ENCODE peak calls at places on chromosomes 6 and 20, in five cellular contexts. One of them, this sample, is unnamed.

GRCh38 chr20:23870461-23870860 is 9.1 kb downstream of the CST5 start:
- DNase-seq in fibroblast of pulmonary artery: no peak
- DNase-seq in heart right ventricle: no peak
- DNase-seq in retinal pigment epithelial cell: no peak
- DNase-seq in ascending aorta: no peak
- DNase-seq in this sample: no peak

GRCh38 chr20:51987812-51988211 is 185.5 kb upstream of the SALL4 start:
- DNase-seq in fibroblast of pulmonary artery: no peak
- DNase-seq in heart right ventricle: no peak
- DNase-seq in retinal pigment epithelial cell: no peak
- DNase-seq in ascending aorta: no peak
- DNase-seq in this sample: no peak

GRCh38 chr6:25476126-25476525 is 175.9 kb upstream of the SCGN start:
- DNase-seq in fibroblast of pulmonary artery: peak; percentile 62
- DNase-seq in heart right ventricle: no peak
- DNase-seq in retinal pigment epithelial cell: no peak
- DNase-seq in ascending aorta: no peak
- DNase-seq in this sample: no peak

GRCh38 chr6:109978174-109979032 is at the start of gene GPR6:
- DNase-seq in fibroblast of pulmonary artery: peak; percentile 57
- DNase-seq in heart right ventricle: peak; percentile 56
- DNase-seq in retinal pigment epithelial cell: peak; percentile 6
- DNase-seq in ascending aorta: no peak
- DNase-seq in this sample: no peak

GRCh38 chr20:51862796-51863195 is 60.5 kb upstream of the SALL4 start:
- DNase-seq in fibroblast of pulmonary artery: no peak
- DNase-seq in heart right ventricle: no peak
- DNase-seq in retinal pigment epithelial cell: no peak
- DNase-seq in ascending aorta: no peak
- DNase-seq in this sample: no peak

GRCh38 chr6:16639689-16640480 is 121.4 kb downstream of the ATXN1 start:
- DNase-seq in fibroblast of pulmonary artery: peak; percentile 80
- DNase-seq in heart right ventricle: no peak
- DNase-seq in retinal pigment epithelial cell: peak; percentile 73
- DNase-seq in ascending aorta: no peak
- DNase-seq in this sample: no peak

GRCh38 chr20:58651548-58651822 is 402 bp downstream of the STX16 start:
- DNase-seq in fibroblast of pulmonary artery: no peak
- DNase-seq in heart right ventricle: peak; percentile 24
- DNase-seq in retinal pigment epithelial cell: no peak
- DNase-seq in ascending aorta: no peak
- DNase-seq in this sample: peak; percentile 73

GRCh38 chr6:73854998-73855718 is 159.2 kb downstream of the CD109 start:
- DNase-seq in fibroblast of pulmonary artery: peak; percentile 86
- DNase-seq in heart right ventricle: peak; percentile 42
- DNase-seq in retinal pigment epithelial cell: no peak
- DNase-seq in ascending aorta: no peak
- DNase-seq in this sample: no peak

GRCh38 chr6:123415844-123416468 is 220.8 kb downstream of the TRDN start:
- DNase-seq in fibroblast of pulmonary artery: peak; percentile 71
- DNase-seq in heart right ventricle: peak; percentile 53
- DNase-seq in retinal pigment epithelial cell: peak; percentile 25
- DNase-seq in ascending aorta: peak; percentile 62
- DNase-seq in this sample: no peak

GRCh38 chr20:49872056-49872455 is 43.3 kb downstream of the SPATA2 start:
- DNase-seq in fibroblast of pulmonary artery: no peak
- DNase-seq in heart right ventricle: no peak
- DNase-seq in retinal pigment epithelial cell: no peak
- DNase-seq in ascending aorta: peak; percentile 18
- DNase-seq in this sample: no peak

GRCh38 chr6:43804550-43805223 is 34.7 kb downstream of the VEGFA start:
- DNase-seq in fibroblast of pulmonary artery: no peak
- DNase-seq in heart right ventricle: no peak
- DNase-seq in retinal pigment epithelial cell: no peak
- DNase-seq in ascending aorta: no peak
- DNase-seq in this sample: no peak

GRCh38 chr6:70669133-70669532 is 1.4 kb downstream of the SMAP1 start:
- DNase-seq in fibroblast of pulmonary artery: no peak
- DNase-seq in heart right ventricle: no peak
- DNase-seq in retinal pigment epithelial cell: no peak
- DNase-seq in ascending aorta: no peak
- DNase-seq in this sample: no peak

GRCh38 chr6:43076928-43077809 is 1.1 kb downstream of the PTK7 start:
- DNase-seq in fibroblast of pulmonary artery: peak; percentile 44
- DNase-seq in heart right ventricle: no peak
- DNase-seq in retinal pigment epithelial cell: no peak
- DNase-seq in ascending aorta: no peak
- DNase-seq in this sample: no peak

GRCh38 chr20:17210983-17211382 is 15.9 kb upstream of the PCSK2 start:
- DNase-seq in fibroblast of pulmonary artery: no peak
- DNase-seq in heart right ventricle: no peak
- DNase-seq in retinal pigment epithelial cell: no peak
- DNase-seq in ascending aorta: no peak
- DNase-seq in this sample: no peak

GRCh38 chr20:57953638-57954037 is 243.8 kb upstream of the PMEPA1 start:
- DNase-seq in fibroblast of pulmonary artery: no peak
- DNase-seq in heart right ventricle: no peak
- DNase-seq in retinal pigment epithelial cell: no peak
- DNase-seq in ascending aorta: no peak
- DNase-seq in this sample: no peak

GRCh38 chr6:119308048-119308570 is 41.5 kb downstream of the MAN1A1 start:
- DNase-seq in fibroblast of pulmonary artery: peak; percentile 62
- DNase-seq in heart right ventricle: no peak
- DNase-seq in retinal pigment epithelial cell: peak; percentile 36
- DNase-seq in ascending aorta: no peak
- DNase-seq in this sample: no peak

GRCh38 chr6:167760979-167761793 is 65.5 kb upstream of the AFDN start:
- DNase-seq in fibroblast of pulmonary artery: peak; percentile 96
- DNase-seq in heart right ventricle: peak; percentile 53
- DNase-seq in retinal pigment epithelial cell: peak; percentile 37
- DNase-seq in ascending aorta: peak; percentile 77
- DNase-seq in this sample: no peak

GRCh38 chr6:133989525-133989924 is 36.5 kb downstream of the TBPL1 start:
- DNase-seq in fibroblast of pulmonary artery: no peak
- DNase-seq in heart right ventricle: no peak
- DNase-seq in retinal pigment epithelial cell: no peak
- DNase-seq in ascending aorta: no peak
- DNase-seq in this sample: no peak

GRCh38 chr20:57469418-57470211 is 55.3 kb downstream of the CTCFL start:
- DNase-seq in fibroblast of pulmonary artery: no peak
- DNase-seq in heart right ventricle: peak; percentile 54
- DNase-seq in retinal pigment epithelial cell: no peak
- DNase-seq in ascending aorta: no peak
- DNase-seq in this sample: no peak

GRCh38 chr6:28940294-28940858 is 16.6 kb upstream of the TRIM27 start:
- DNase-seq in fibroblast of pulmonary artery: no peak
- DNase-seq in heart right ventricle: peak; percentile 17
- DNase-seq in retinal pigment epithelial cell: no peak
- DNase-seq in ascending aorta: peak; percentile 78
- DNase-seq in this sample: no peak

GRCh38 chr6:71888720-71889340 is 2.5 kb downstream of the RIMS1 start:
- DNase-seq in fibroblast of pulmonary artery: no peak
- DNase-seq in heart right ventricle: no peak
- DNase-seq in retinal pigment epithelial cell: no peak
- DNase-seq in ascending aorta: no peak
- DNase-seq in this sample: no peak

GRCh38 chr6:17705778-17706579 is 746 bp downstream of the NUP153 start:
- DNase-seq in fibroblast of pulmonary artery: peak; percentile 61
- DNase-seq in heart right ventricle: peak; percentile 61
- DNase-seq in retinal pigment epithelial cell: no peak
- DNase-seq in ascending aorta: peak; percentile 82
- DNase-seq in this sample: no peak

GRCh38 chr6:77813090-77813489 is 160.3 kb downstream of the MEI4 start:
- DNase-seq in fibroblast of pulmonary artery: no peak
- DNase-seq in heart right ventricle: no peak
- DNase-seq in retinal pigment epithelial cell: no peak
- DNase-seq in ascending aorta: no peak
- DNase-seq in this sample: no peak

GRCh38 chr6:122717350-122717749 is 62.2 kb upstream of the FABP7 start:
- DNase-seq in fibroblast of pulmonary artery: peak; percentile 21
- DNase-seq in heart right ventricle: peak; percentile 8
- DNase-seq in retinal pigment epithelial cell: peak; percentile 39
- DNase-seq in ascending aorta: no peak
- DNase-seq in this sample: no peak

GRCh38 chr6:5120011-5120410 is 34.9 kb downstream of the PPP1R3G start:
- DNase-seq in fibroblast of pulmonary artery: no peak
- DNase-seq in heart right ventricle: no peak
- DNase-seq in retinal pigment epithelial cell: no peak
- DNase-seq in ascending aorta: no peak
- DNase-seq in this sample: no peak

GRCh38 chr6:148959008-148959407 is 212.2 kb downstream of the UST start:
- DNase-seq in fibroblast of pulmonary artery: no peak
- DNase-seq in heart right ventricle: no peak
- DNase-seq in retinal pigment epithelial cell: no peak
- DNase-seq in ascending aorta: no peak
- DNase-seq in this sample: no peak

GRCh38 chr6:148307400-148307799 is 35.2 kb upstream of the SASH1 start:
- DNase-seq in fibroblast of pulmonary artery: no peak
- DNase-seq in heart right ventricle: no peak
- DNase-seq in retinal pigment epithelial cell: no peak
- DNase-seq in ascending aorta: no peak
- DNase-seq in this sample: no peak

GRCh38 chr20:17619351-17620093 is 49.6 kb downstream of the DSTN start:
- DNase-seq in fibroblast of pulmonary artery: no peak
- DNase-seq in heart right ventricle: no peak
- DNase-seq in retinal pigment epithelial cell: no peak
- DNase-seq in ascending aorta: peak; percentile 59
- DNase-seq in this sample: no peak

GRCh38 chr6:109182590-109182989 is 87.3 kb downstream of the CEP57L1 start:
- DNase-seq in fibroblast of pulmonary artery: no peak
- DNase-seq in heart right ventricle: no peak
- DNase-seq in retinal pigment epithelial cell: no peak
- DNase-seq in ascending aorta: no peak
- DNase-seq in this sample: no peak

GRCh38 chr6:78599526-78599925 is 267.8 kb upstream of the IRAK1BP1 start:
- DNase-seq in fibroblast of pulmonary artery: no peak
- DNase-seq in heart right ventricle: no peak
- DNase-seq in retinal pigment epithelial cell: no peak
- DNase-seq in ascending aorta: no peak
- DNase-seq in this sample: no peak

GRCh38 chr6:74128536-74128935 is 432.5 kb downstream of the CD109 start:
- DNase-seq in fibroblast of pulmonary artery: peak; percentile 10
- DNase-seq in heart right ventricle: no peak
- DNase-seq in retinal pigment epithelial cell: no peak
- DNase-seq in ascending aorta: no peak
- DNase-seq in this sample: no peak

GRCh38 chr20:56181593-56181992 is 66.9 kb upstream of the MC3R start:
- DNase-seq in fibroblast of pulmonary artery: no peak
- DNase-seq in heart right ventricle: no peak
- DNase-seq in retinal pigment epithelial cell: no peak
- DNase-seq in ascending aorta: no peak
- DNase-seq in this sample: no peak
- TF ChIP-seq CTCF in fibroblast of pulmonary artery: no peak
- TF ChIP-seq CTCF in heart right ventricle: no peak
- TF ChIP-seq CTCF in retinal pigment epithelial cell: no peak
- TF ChIP-seq CTCF in ascending aorta: no peak
- TF ChIP-seq CTCF in this sample: no peak

DNA sequence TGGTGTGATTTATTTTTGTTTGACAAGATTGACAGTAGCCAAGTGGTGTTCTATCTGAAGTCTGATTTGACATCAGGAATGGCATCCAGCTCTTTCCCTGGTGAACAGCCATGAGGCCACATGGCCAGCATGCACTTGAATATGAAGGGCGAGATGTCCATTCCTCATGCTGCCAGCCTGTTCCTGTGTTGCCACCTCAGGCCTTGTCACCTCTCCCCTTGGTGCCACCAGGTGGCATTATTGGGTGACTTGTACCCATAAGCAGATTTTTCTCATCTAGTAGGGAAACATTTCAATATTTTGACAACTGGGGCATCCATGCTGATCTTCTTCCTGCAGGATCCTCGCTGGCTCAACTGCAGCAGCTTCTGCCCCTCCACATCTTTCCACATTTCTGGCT is 199.1 kb downstream of the ERMARD start:
- DNase-seq in fibroblast of pulmonary artery: peak; percentile 12
- DNase-seq in heart right ventricle: no peak
- DNase-seq in retinal pigment epithelial cell: no peak
- DNase-seq in ascending aorta: no peak
- DNase-seq in this sample: no peak
- TF ChIP-seq CTCF in fibroblast of pulmonary artery: peak; percentile 23
- TF ChIP-seq CTCF in heart right ventricle: peak; percentile 7
- TF ChIP-seq CTCF in retinal pigment epithelial cell: peak; percentile 17
- TF ChIP-seq CTCF in ascending aorta: no peak
- TF ChIP-seq CTCF in this sample: peak; percentile 49

GRCh38 chr20:44788706-44789456 is 21.5 kb downstream of the RIMS4 start:
- DNase-seq in fibroblast of pulmonary artery: no peak
- DNase-seq in heart right ventricle: no peak
- DNase-seq in retinal pigment epithelial cell: no peak
- DNase-seq in ascending aorta: no peak
- DNase-seq in this sample: no peak

GRCh38 chr20:44781791-44782190 is 28.6 kb downstream of the RIMS4 start:
- DNase-seq in fibroblast of pulmonary artery: no peak
- DNase-seq in heart right ventricle: no peak
- DNase-seq in retinal pigment epithelial cell: no peak
- DNase-seq in ascending aorta: no peak
- DNase-seq in this sample: no peak

GRCh38 chr20:44784688-44785087 is 25.7 kb downstream of the RIMS4 start:
- DNase-seq in fibroblast of pulmonary artery: no peak
- DNase-seq in heart right ventricle: no peak
- DNase-seq in retinal pigment epithelial cell: no peak
- DNase-seq in ascending aorta: no peak
- DNase-seq in this sample: no peak

GRCh38 chr20:44787299-44787698 is 23.0 kb downstream of the RIMS4 start:
- DNase-seq in fibroblast of pulmonary artery: no peak
- DNase-seq in heart right ventricle: no peak
- DNase-seq in retinal pigment epithelial cell: no peak
- DNase-seq in ascending aorta: no peak
- DNase-seq in this sample: no peak

DNA sequence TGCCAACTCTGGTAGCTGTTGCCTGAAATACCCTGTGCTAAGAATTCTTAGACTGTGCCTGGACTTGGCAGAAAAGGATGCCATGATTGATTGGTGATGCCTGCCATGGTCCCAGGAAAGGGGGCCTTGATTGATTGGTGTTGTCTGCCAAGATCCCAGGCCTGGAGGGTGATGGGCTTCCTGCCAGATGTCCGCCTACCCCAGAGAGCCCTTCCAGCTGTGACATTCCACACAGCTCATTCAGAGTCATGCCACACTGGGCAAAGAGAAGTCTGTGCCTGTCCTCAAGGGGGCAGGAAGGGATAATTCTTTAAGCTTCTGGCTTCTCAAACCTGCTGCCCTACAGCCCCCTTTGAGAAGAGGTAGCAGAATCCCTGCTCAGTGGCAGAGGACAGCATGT is 24.6 kb downstream of the RIMS4 start:
- DNase-seq in fibroblast of pulmonary artery: peak; percentile 7
- DNase-seq in heart right ventricle: no peak
- DNase-seq in retinal pigment epithelial cell: no peak
- DNase-seq in ascending aorta: no peak
- DNase-seq in this sample: no peak
- TF ChIP-seq CTCF in fibroblast of pulmonary artery: no peak
- TF ChIP-seq CTCF in heart right ventricle: no peak
- TF ChIP-seq CTCF in retinal pigment epithelial cell: no peak
- TF ChIP-seq CTCF in ascending aorta: no peak
- TF ChIP-seq CTCF in this sample: peak; percentile 16

DNA sequence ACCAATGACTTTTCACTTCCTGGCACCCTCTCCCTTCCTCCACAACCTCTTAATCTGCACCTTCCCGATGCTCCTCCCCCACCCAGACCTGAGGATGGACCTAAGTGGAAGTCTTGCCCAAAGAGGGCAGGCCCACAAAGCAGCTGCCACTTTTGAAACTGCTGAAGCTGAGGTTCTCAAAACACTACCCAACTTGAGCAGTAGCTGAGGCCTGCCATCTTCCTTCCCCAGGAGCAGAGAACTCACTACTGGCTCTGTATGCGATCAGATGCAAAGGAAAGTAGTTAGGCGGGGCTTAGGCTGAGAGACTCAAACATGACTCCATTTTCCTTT is 1.5 kb downstream of the HM13 start:
- DNase-seq in fibroblast of pulmonary artery: no peak
- DNase-seq in heart right ventricle: no peak
- DNase-seq in retinal pigment epithelial cell: no peak
- DNase-seq in ascending aorta: no peak
- DNase-seq in this sample: no peak
- TF ChIP-seq CTCF in fibroblast of pulmonary artery: no peak
- TF ChIP-seq CTCF in heart right ventricle: no peak
- TF ChIP-seq CTCF in retinal pigment epithelial cell: no peak
- TF ChIP-seq CTCF in ascending aorta: no peak
- TF ChIP-seq CTCF in this sample: no peak